ENCODE peak calls at places on chromosomes 5 and 9, in eight cellular contexts. T is GM10248; D is hepatic stellate cell; P is activated CD4-positive, alpha-beta T cell treated with anti-CD3 and anti-CD28 coated beads, Interleukin-2, amount 50 U/mL, for 1 hour; L is Calu3; E is NCI-H2081; M is stimulated activated CD8-positive, alpha-beta memory T cell treated with anti-CD3 and anti-CD28 coated beads, Interleukin-7, amount 100 ng/mL, for 24 hours; Q is NCI-H82. N is an unnamed sample.

GRCh38 chr9:35510745-35511428 is 21.0 kb downstream of the RUSC2 start:
- DNase-seq in T (no peak), D (peak; percentile 52), P (no peak), L (no peak), E (no peak), M (no peak), Q (no peak), N (no peak)

GRCh38 chr9:673966-674526 is 167.5 kb upstream of the DMRT1 start:
- DNase-seq in T (no peak), D (no peak), P (no peak), L (no peak), E (no peak), M (no peak), Q (no peak), N (no peak)

GRCh38 chr9:137797206-137798120 is 80.1 kb upstream of the CACNA1B start:
- DNase-seq in T (no peak), D (no peak), P (no peak), L (no peak), E (peak; percentile 47), M (no peak), Q (peak; percentile 28), N (no peak)

GRCh38 chr9:76459691-76460635 is 981 bp downstream of the GCNT1 start:
- DNase-seq in T (no peak), D (peak; percentile 63), P (no peak), L (peak; percentile 45), E (peak; percentile 55), M (no peak), Q (peak; percentile 54), N (peak; percentile 63)

GRCh38 chr5:37071901-37072581 is 177.1 kb downstream of the CPLANE1 start:
- DNase-seq in T (no peak), D (peak; percentile 17), P (no peak), L (no peak), E (no peak), M (no peak), Q (no peak), N (no peak)

GRCh38 chr9:30075022-30075421 is 2309.4 kb upstream of the ACO1 start:
- DNase-seq in T (no peak), D (no peak), P (no peak), L (no peak), E (no peak), M (no peak), Q (no peak), N (no peak)

GRCh38 chr9:121811140-121811539 is 159.7 kb downstream of the DAB2IP start:
- DNase-seq in T (no peak), D (no peak), P (no peak), L (no peak), E (no peak), M (no peak), Q (no peak), N (no peak)

GRCh38 chr5:176436641-176437040 is 11.5 kb upstream of the FAF2 start:
- DNase-seq in T (no peak), D (no peak), P (no peak), L (no peak), E (no peak), M (no peak), Q (no peak), N (no peak)

GRCh38 chr9:134600836-134601638 is 40.6 kb upstream of the COL5A1 start:
- DNase-seq in T (no peak), D (no peak), P (no peak), L (no peak), E (no peak), M (no peak), Q (no peak), N (peak; percentile 1)

N was measured in retina.